ENCODE peak calls at places on chromosomes 5 and 9, in ten cellular contexts. One of them, this sample, is unnamed.

GRCh38 chr5:115842089-115842881 is 550 bp downstream of the AP3S1 start:
- DNase-seq in GM13977: no peak
- DNase-seq in A549: peak
- DNase-seq in hepatocyte: peak
- DNase-seq in AG09319: no peak
- DNase-seq in MM.1S: peak
- DNase-seq in cardiac fibroblast: no peak
- DNase-seq in epithelial cell of esophagus: no peak
- DNase-seq in AG10803: peak
- DNase-seq in thoracic aorta: no peak
- DNase-seq in this sample: no peak

GRCh38 chr5:168747987-168748777 is 169.0 kb upstream of the PANK3 start:
- DNase-seq in epithelial cell of esophagus: peak
- DNase-seq in AG09319: no peak
- DNase-seq in hepatocyte: peak
- DNase-seq in thoracic aorta: no peak
- DNase-seq in AG10803: peak
- DNase-seq in A549: peak
- DNase-seq in cardiac fibroblast: peak
- DNase-seq in MM.1S: peak
- DNase-seq in GM13977: peak
- DNase-seq in this sample: peak

GRCh38 chr5:167452186-167452585 is 839.3 kb upstream of the WWC1 start:
- DNase-seq in AG10803: peak
- DNase-seq in hepatocyte: no peak
- DNase-seq in epithelial cell of esophagus: no peak
- DNase-seq in GM13977: no peak
- DNase-seq in MM.1S: no peak
- DNase-seq in A549: no peak
- DNase-seq in thoracic aorta: no peak
- DNase-seq in cardiac fibroblast: no peak
- DNase-seq in AG09319: no peak
- DNase-seq in this sample: no peak

GRCh38 chr9:126436545-126437269 is 110.1 kb downstream of the MVB12B start:
- DNase-seq in AG10803: no peak
- DNase-seq in epithelial cell of esophagus: no peak
- DNase-seq in AG09319: no peak
- DNase-seq in MM.1S: no peak
- DNase-seq in thoracic aorta: no peak
- DNase-seq in GM13977: no peak
- DNase-seq in hepatocyte: no peak
- DNase-seq in cardiac fibroblast: no peak
- DNase-seq in A549: no peak
- DNase-seq in this sample: no peak

GRCh38 chr9:133597316-133597957 is 11.8 kb downstream of the FAM163B start:
- DNase-seq in epithelial cell of esophagus: peak
- DNase-seq in AG10803: no peak
- DNase-seq in MM.1S: no peak
- DNase-seq in AG09319: no peak
- DNase-seq in hepatocyte: no peak
- DNase-seq in GM13977: no peak
- DNase-seq in A549: peak
- DNase-seq in thoracic aorta: no peak
- DNase-seq in cardiac fibroblast: peak
- DNase-seq in this sample: no peak

GRCh38 chr5:172878585-172879433 is 44.8 kb downstream of the ERGIC1 start:
- DNase-seq in cardiac fibroblast: no peak
- DNase-seq in epithelial cell of esophagus: no peak
- DNase-seq in AG10803: peak
- DNase-seq in hepatocyte: no peak
- DNase-seq in A549: no peak
- DNase-seq in AG09319: no peak
- DNase-seq in GM13977: no peak
- DNase-seq in thoracic aorta: peak
- DNase-seq in MM.1S: no peak
- DNase-seq in this sample: no peak

GRCh38 chr5:120358949-120359348 is 105.2 kb upstream of the PRR16 start:
- DNase-seq in A549: no peak
- DNase-seq in thoracic aorta: no peak
- DNase-seq in cardiac fibroblast: peak
- DNase-seq in AG09319: no peak
- DNase-seq in epithelial cell of esophagus: peak
- DNase-seq in AG10803: no peak
- DNase-seq in GM13977: no peak
- DNase-seq in hepatocyte: no peak
- DNase-seq in MM.1S: no peak
- DNase-seq in this sample: no peak

GRCh38 chr9:30534458-30534857 is 1850.0 kb upstream of the ACO1 start:
- DNase-seq in AG10803: no peak
- DNase-seq in hepatocyte: no peak
- DNase-seq in AG09319: no peak
- DNase-seq in GM13977: no peak
- DNase-seq in cardiac fibroblast: no peak
- DNase-seq in A549: no peak
- DNase-seq in epithelial cell of esophagus: no peak
- DNase-seq in thoracic aorta: no peak
- DNase-seq in MM.1S: no peak
- DNase-seq in this sample: no peak

GRCh38 chr9:134291961-134292871 is 34.0 kb upstream of the RXRA start:
- DNase-seq in thoracic aorta: no peak
- DNase-seq in AG09319: no peak
- DNase-seq in AG10803: no peak
- DNase-seq in hepatocyte: no peak
- DNase-seq in GM13977: no peak
- DNase-seq in epithelial cell of esophagus: no peak
- DNase-seq in MM.1S: no peak
- DNase-seq in A549: no peak
- DNase-seq in cardiac fibroblast: no peak
- DNase-seq in this sample: no peak

GRCh38 chr5:131977212-131977604 is 31.7 kb upstream of the MEIKIN start:
- DNase-seq in MM.1S: no peak
- DNase-seq in cardiac fibroblast: no peak
- DNase-seq in GM13977: no peak
- DNase-seq in epithelial cell of esophagus: no peak
- DNase-seq in thoracic aorta: no peak
- DNase-seq in hepatocyte: no peak
- DNase-seq in AG09319: no peak
- DNase-seq in AG10803: no peak
- DNase-seq in A549: no peak
- DNase-seq in this sample: no peak

GRCh38 chr9:123893831-123894460 is 36.0 kb downstream of the DENND1A start:
- DNase-seq in epithelial cell of esophagus: peak
- DNase-seq in hepatocyte: no peak
- DNase-seq in MM.1S: no peak
- DNase-seq in thoracic aorta: no peak
- DNase-seq in AG09319: no peak
- DNase-seq in GM13977: no peak
- DNase-seq in A549: peak
- DNase-seq in AG10803: peak
- DNase-seq in cardiac fibroblast: peak
- DNase-seq in this sample: no peak

DNA sequence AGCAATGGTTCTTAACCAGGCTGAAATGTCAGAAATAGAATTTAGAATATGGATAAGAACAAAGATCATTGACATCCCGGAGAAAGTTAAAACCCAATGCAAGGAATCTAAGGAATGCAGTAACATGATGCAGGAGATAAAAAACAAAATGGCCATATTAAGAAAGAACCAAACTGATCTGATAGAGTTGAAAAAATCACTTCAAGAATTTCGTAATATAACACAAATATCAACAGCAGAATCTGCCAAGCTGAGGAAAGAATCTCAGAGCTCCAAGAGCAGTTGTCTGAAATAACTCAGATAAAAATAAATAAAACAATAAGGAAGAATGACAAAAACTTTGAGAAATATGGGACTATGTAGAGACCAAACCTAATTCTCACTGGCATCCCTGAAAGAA is 37.8 kb upstream of the TAS2R1 start:
- DNase-seq in AG09319: no peak
- DNase-seq in A549: no peak
- DNase-seq in hepatocyte: no peak
- DNase-seq in cardiac fibroblast: no peak
- DNase-seq in epithelial cell of esophagus: no peak
- DNase-seq in AG10803: peak
- DNase-seq in MM.1S: no peak
- DNase-seq in GM13977: no peak
- DNase-seq in thoracic aorta: no peak
- DNase-seq in this sample: no peak
- TF ChIP-seq CTCF in AG09319: no peak
- TF ChIP-seq CTCF in A549: no peak
- TF ChIP-seq CTCF in hepatocyte: no peak
- TF ChIP-seq CTCF in cardiac fibroblast: no peak
- TF ChIP-seq CTCF in epithelial cell of esophagus: no peak
- TF ChIP-seq CTCF in AG10803: no peak
- TF ChIP-seq CTCF in MM.1S: no peak
- TF ChIP-seq CTCF in GM13977: no peak
- TF ChIP-seq CTCF in thoracic aorta: no peak
- TF ChIP-seq CTCF in this sample: no peak

DNA sequence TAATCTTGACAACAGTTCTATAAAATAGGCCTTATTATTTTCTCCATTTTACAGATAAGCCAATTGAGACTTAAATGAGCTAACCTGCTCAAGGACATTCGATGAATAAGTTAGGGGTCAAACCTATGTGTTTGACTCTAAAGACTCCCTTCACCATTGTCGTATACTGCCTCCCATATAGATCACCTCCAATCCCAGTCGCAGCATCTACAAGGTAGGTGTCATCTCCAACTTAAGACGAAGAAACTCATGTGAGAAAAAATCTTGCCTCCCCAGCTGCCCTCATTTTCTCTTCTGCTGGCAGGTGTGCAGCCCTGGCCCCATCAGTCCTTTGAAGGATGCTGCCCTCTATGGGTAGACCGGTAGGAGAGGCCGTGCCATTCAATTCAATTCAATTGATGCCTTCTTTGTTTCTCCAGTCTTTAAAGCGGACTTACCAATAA is 75.2 kb upstream of the SMARCA2 start:
- DNase-seq in A549: peak
- DNase-seq in cardiac fibroblast: no peak
- DNase-seq in AG10803: peak
- DNase-seq in AG09319: no peak
- DNase-seq in epithelial cell of esophagus: peak
- DNase-seq in MM.1S: peak
- DNase-seq in GM13977: peak
- DNase-seq in hepatocyte: peak
- DNase-seq in thoracic aorta: no peak
- DNase-seq in this sample: peak
- TF ChIP-seq CTCF in A549: peak
- TF ChIP-seq CTCF in cardiac fibroblast: peak
- TF ChIP-seq CTCF in AG10803: peak
- TF ChIP-seq CTCF in AG09319: peak
- TF ChIP-seq CTCF in epithelial cell of esophagus: peak
- TF ChIP-seq CTCF in MM.1S: peak
- TF ChIP-seq CTCF in GM13977: peak
- TF ChIP-seq CTCF in hepatocyte: peak
- TF ChIP-seq CTCF in thoracic aorta: no peak
- TF ChIP-seq CTCF in this sample: peak

DNA sequence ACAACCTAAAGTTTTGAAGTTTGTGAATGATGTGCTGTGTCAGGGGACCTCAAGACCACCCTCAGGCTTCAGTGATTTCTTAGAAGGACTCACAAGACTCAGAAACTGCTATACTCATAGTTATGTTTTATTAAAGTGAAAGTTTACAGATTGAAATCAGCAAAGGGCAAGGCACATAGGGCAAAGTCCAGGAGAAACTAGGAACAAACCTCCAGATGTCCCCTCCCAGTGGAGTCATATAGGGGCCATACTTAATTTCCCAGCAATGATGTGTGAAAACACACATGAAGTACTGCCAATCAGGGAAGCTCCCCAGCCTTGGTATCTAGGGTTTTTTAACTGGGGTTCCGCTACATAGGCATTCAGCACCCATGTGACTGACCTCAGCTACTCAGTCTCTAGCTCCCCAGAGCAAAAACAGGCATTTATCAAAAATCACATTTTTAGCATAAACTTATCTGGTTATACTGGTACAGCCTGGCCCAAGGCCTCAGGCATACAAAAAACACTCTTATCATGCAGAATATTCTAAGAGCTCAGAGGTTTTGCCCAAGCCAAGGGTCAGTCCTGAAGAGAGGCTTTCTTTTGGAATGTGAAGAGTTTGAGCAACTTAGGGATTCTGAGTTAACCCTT is 74.7 kb upstream of the ANKRD55 start:
- DNase-seq in AG09319: no peak
- DNase-seq in epithelial cell of esophagus: no peak
- DNase-seq in GM13977: no peak
- DNase-seq in MM.1S: no peak
- DNase-seq in AG10803: no peak
- DNase-seq in hepatocyte: peak
- DNase-seq in A549: no peak
- DNase-seq in cardiac fibroblast: peak
- DNase-seq in thoracic aorta: no peak
- DNase-seq in this sample: no peak
- TF ChIP-seq CTCF in AG09319: no peak
- TF ChIP-seq CTCF in epithelial cell of esophagus: no peak
- TF ChIP-seq CTCF in GM13977: no peak
- TF ChIP-seq CTCF in MM.1S: no peak
- TF ChIP-seq CTCF in AG10803: no peak
- TF ChIP-seq CTCF in hepatocyte: no peak
- TF ChIP-seq CTCF in A549: no peak
- TF ChIP-seq CTCF in cardiac fibroblast: no peak
- TF ChIP-seq CTCF in thoracic aorta: no peak
- TF ChIP-seq CTCF in this sample: no peak

DNA sequence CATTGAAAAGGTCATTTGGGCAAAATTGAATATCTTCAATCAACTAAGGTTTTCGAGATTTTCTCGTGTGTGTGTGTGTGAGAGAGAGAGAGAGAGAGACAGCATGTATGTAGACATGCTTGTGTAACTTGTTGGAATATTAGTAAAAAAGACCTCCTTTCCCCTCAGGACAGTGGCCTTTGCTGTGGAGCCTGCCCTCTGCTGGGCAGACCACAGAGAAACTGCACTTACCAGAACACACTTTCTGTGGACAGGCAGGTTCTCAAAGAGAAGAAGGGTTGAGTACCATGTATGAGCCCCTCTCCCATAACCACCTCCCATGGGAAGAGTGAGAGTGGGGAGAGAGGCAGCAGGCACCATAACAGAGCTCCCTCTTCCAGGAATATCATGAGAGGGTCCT is 45.6 kb downstream of the CFAP90 start:
- DNase-seq in GM13977: no peak
- DNase-seq in MM.1S: peak
- DNase-seq in epithelial cell of esophagus: no peak
- DNase-seq in AG10803: no peak
- DNase-seq in AG09319: no peak
- DNase-seq in cardiac fibroblast: no peak
- DNase-seq in hepatocyte: no peak
- DNase-seq in A549: no peak
- DNase-seq in thoracic aorta: no peak
- DNase-seq in this sample: no peak
- TF ChIP-seq CTCF in GM13977: peak
- TF ChIP-seq CTCF in MM.1S: peak
- TF ChIP-seq CTCF in epithelial cell of esophagus: no peak
- TF ChIP-seq CTCF in AG10803: no peak
- TF ChIP-seq CTCF in AG09319: peak
- TF ChIP-seq CTCF in cardiac fibroblast: no peak
- TF ChIP-seq CTCF in hepatocyte: peak
- TF ChIP-seq CTCF in A549: peak
- TF ChIP-seq CTCF in thoracic aorta: peak
- TF ChIP-seq CTCF in this sample: peak

DNA sequence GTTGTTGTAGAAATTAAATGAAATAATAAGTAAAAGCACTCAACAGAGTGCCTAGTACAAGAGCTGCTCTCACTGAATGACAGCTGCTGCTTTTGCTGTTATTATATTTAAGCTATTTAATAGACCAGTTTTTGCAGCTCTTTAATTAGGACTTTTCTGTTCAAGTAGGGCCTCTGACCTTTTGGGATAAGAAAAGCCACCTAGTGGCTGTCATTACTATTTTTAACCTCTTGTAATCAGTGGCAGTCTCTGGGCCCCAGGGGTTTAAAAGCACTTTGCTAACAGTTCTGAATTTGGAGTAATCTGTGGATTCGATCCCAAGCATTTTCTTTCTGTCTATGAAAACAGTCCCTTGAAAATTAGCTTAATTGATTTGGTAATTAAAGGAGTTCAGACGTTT is 121.1 kb downstream of the NUDT12 start:
- DNase-seq in epithelial cell of esophagus: no peak
- DNase-seq in AG09319: no peak
- DNase-seq in hepatocyte: no peak
- DNase-seq in AG10803: no peak
- DNase-seq in cardiac fibroblast: no peak
- DNase-seq in thoracic aorta: no peak
- DNase-seq in GM13977: no peak
- DNase-seq in MM.1S: peak
- DNase-seq in A549: peak
- DNase-seq in this sample: no peak
- TF ChIP-seq CTCF in epithelial cell of esophagus: peak
- TF ChIP-seq CTCF in AG09319: no peak
- TF ChIP-seq CTCF in hepatocyte: no peak
- TF ChIP-seq CTCF in AG10803: peak
- TF ChIP-seq CTCF in cardiac fibroblast: no peak
- TF ChIP-seq CTCF in thoracic aorta: no peak
- TF ChIP-seq CTCF in GM13977: no peak
- TF ChIP-seq CTCF in MM.1S: peak
- TF ChIP-seq CTCF in A549: peak
- TF ChIP-seq CTCF in this sample: no peak